ENCODE peak calls at places on chromosomes 13 and 19, in nine cellular contexts. W, R, M, I, H, Y, B, Z and F are unnamed samples.

GRCh38 chr13:48954086-48954485 is 21.6 kb upstream of the FNDC3A start:
- DNase-seq in W (no peak), R (no peak), M (no peak), I (no peak), H (no peak), Y (no peak), B (no peak), Z (no peak), F (no peak)

GRCh38 chr19:18292810-18293641 is 11.6 kb upstream of the JUND start:
- DNase-seq in W (peak), R (peak), M (peak), I (peak), H (no peak), Y (peak), B (peak), Z (peak), F (peak)

GRCh38 chr13:85650613-85651012 is 148.6 kb downstream of the SLITRK6 start:
- DNase-seq in W (no peak), R (no peak), M (no peak), I (no peak), H (no peak), Y (no peak), B (no peak), Z (no peak), F (no peak)

GRCh38 chr19:31378404-31378803 is 29.2 kb upstream of the TSHZ3 start:
- DNase-seq in W (no peak), R (no peak), M (no peak), I (no peak), H (no peak), Y (peak), B (peak), Z (peak), F (no peak)

GRCh38 chr13:66700336-66700735 is 529.8 kb downstream of the PCDH9 start:
- DNase-seq in W (no peak), R (no peak), M (no peak), I (no peak), H (no peak), Y (no peak), B (no peak), Z (no peak), F (no peak)

GRCh38 chr13:94324409-94325147 is 154.9 kb downstream of the DCT start:
- DNase-seq in W (no peak), R (no peak), M (no peak), I (no peak), H (no peak), Y (no peak), B (no peak), Z (no peak), F (no peak)

GRCh38 chr19:7840629-7841028 is 10.6 kb downstream of the EVI5L start:
- DNase-seq in W (no peak), R (no peak), M (no peak), I (no peak), H (no peak), Y (no peak), B (no peak), Z (no peak), F (no peak)

GRCh38 chr13:89554801-89555200 is 1792.7 kb upstream of the MIR17HG start:
- DNase-seq in W (no peak), R (no peak), M (no peak), I (no peak), H (no peak), Y (no peak), B (no peak), Z (no peak), F (no peak)

GRCh38 chr13:70424428-70424827 is 316.2 kb upstream of the KLHL1 start:
- DNase-seq in W (no peak), R (no peak), M (no peak), I (no peak), H (no peak), Y (no peak), B (no peak), Z (no peak), F (no peak)

GRCh38 chr13:32284927-32285632 is 30.1 kb downstream of the ZAR1L start:
- DNase-seq in W (no peak), R (no peak), M (no peak), I (peak), H (no peak), Y (no peak), B (peak), Z (no peak), F (peak)

GRCh38 chr19:49064029-49064629 is 489 bp downstream of the NTF4 start:
- DNase-seq in W (no peak), R (no peak), M (peak), I (no peak), H (no peak), Y (no peak), B (no peak), Z (no peak), F (no peak)

GRCh38 chr19:30450101-30450500 is 77.9 kb downstream of the ZNF536 start:
- DNase-seq in W (no peak), R (no peak), M (no peak), I (no peak), H (no peak), Y (no peak), B (no peak), Z (peak), F (no peak)

GRCh38 chr13:91014696-91015095 is 332.8 kb upstream of the MIR17HG start:
- DNase-seq in W (no peak), R (no peak), M (no peak), I (no peak), H (no peak), Y (no peak), B (no peak), Z (no peak), F (no peak)

GRCh38 chr13:91017031-91017668 is 330.3 kb upstream of the MIR17HG start:
- DNase-seq in W (no peak), R (no peak), M (no peak), I (peak), H (no peak), Y (peak), B (no peak), Z (no peak), F (peak)

GRCh38 chr13:91020635-91021034 is 326.9 kb upstream of the MIR17HG start:
- DNase-seq in W (no peak), R (no peak), M (no peak), I (no peak), H (no peak), Y (no peak), B (no peak), Z (no peak), F (no peak)

GRCh38 chr13:91017669-91018053 is 329.8 kb upstream of the MIR17HG start:
- DNase-seq in W (no peak), R (peak), M (peak), I (no peak), H (no peak), Y (no peak), B (no peak), Z (peak), F (peak)
- TF ChIP-seq CTCF in W (no peak), R (no peak), M (no peak), I (no peak), H (no peak), Y (no peak), B (no peak), Z (no peak), F (no peak)

GRCh38 chr13:24627864-24628418 is 52.3 kb upstream of the ATP12A start:
- DNase-seq in W (no peak), R (no peak), M (no peak), I (no peak), H (no peak), Y (no peak), B (no peak), Z (no peak), F (no peak)

GRCh38 chr13:24625324-24625723 is 54.9 kb upstream of the ATP12A start:
- DNase-seq in W (no peak), R (no peak), M (no peak), I (no peak), H (no peak), Y (no peak), B (no peak), Z (no peak), F (no peak)

GRCh38 chr13:24626449-24626848 is 53.8 kb upstream of the ATP12A start:
- DNase-seq in W (no peak), R (no peak), M (no peak), I (no peak), H (peak), Y (no peak), B (no peak), Z (no peak), F (no peak)

GRCh38 chr13:24625870-24626419 is 54.3 kb upstream of the ATP12A start:
- DNase-seq in W (no peak), R (no peak), M (no peak), I (no peak), H (no peak), Y (no peak), B (no peak), Z (no peak), F (no peak)

DNA sequence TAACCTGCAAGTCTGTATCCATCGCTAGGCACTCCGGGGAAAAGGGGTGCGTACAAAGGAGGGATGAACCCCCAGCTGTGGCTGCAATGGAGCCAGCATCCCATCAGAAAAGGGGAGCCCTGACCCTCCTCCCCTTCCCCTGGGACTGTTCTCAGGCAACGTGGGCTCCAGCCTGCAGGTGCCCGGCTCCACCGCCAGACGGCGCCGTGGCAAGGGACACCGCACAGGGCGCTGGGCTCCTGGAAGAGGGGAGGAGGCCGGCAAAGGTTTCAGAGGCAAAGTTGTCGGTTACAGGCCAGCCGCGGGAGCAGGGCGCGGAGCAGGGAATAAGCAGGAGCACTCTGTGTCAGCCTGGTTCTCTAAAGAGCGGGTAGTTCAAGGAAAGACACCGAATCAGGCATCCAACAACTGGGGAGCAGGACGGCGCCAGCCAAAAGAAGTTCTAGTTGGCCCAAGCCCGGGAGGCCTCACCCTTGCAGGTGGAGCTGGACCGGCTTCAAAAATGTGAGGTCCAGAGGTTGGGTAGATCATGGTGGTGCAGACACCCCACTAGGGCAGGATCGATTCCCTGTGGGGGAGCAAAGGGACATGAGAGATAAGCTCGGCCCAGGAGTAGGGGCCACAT is 53.0 kb upstream of the ATP12A start:
- DNase-seq in W (peak), R (no peak), M (peak), I (no peak), H (no peak), Y (no peak), B (no peak), Z (no peak), F (no peak)
- TF ChIP-seq CTCF in W (peak), R (peak), M (peak), I (peak), H (no peak), Y (no peak), B (peak), Z (peak), F (no peak)

GRCh38 chr19:43560687-43561086 is 14.6 kb downstream of the XRCC1 start:
- DNase-seq in W (no peak), R (peak), M (no peak), I (no peak), H (no peak), Y (no peak), B (no peak), Z (no peak), F (peak)
- TF ChIP-seq CTCF in W (no peak), R (no peak), M (no peak), I (no peak), H (no peak), Y (no peak), B (no peak), Z (no peak), F (no peak)

GRCh38 chr13:73058741-73059459 is at the start of gene KLF5:
- DNase-seq in W (peak), R (peak), M (peak), I (peak), H (peak), Y (peak), B (peak), Z (peak), F (peak)
- TF ChIP-seq CTCF in W (no peak), R (no peak), M (no peak), I (no peak), H (no peak), Y (no peak), B (no peak), Z (peak), F (no peak)

DNA sequence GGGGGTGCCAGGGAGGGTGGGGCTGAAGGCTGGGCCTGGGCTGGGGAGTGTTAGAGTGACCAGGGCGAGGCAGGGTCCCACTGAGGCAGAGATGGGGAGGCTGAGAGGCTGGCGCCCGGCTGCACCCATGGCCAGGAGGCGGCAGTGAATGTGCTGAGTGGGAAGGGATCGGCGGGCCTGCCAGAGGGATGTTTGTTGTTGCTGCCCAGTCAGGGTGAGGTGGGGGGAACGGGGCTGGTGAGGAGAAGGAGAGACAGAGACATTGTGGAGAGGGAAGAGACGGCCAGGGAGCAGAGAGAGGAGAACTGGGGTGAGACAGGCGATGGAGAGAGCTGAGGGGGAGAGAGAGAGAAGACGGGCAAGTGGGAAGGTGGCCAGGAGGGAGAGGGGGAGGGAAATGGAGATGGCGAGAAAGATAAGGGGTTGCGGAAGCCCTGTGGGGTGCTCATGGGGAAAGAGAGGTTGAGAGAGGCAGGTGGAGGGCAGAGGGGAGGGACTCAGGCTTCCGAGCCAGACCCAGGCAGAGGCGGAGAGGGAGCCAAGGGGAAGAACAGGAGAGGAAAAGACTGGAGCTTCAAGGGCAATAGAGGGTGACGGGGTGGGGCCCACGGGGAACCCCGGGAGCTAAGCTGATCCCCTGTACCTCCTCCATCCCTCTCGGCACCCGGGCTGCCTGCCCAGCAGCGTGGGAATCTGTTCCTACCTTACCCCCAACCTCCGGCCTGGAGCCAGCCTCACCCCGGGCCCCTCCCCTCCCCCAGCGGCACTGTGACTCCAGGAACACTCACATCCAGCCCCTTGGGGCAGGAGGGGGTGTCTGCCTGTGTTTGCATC is 690 bp upstream of the B3GNT8 start:
- DNase-seq in W (no peak), R (peak), M (peak), I (peak), H (no peak), Y (peak), B (peak), Z (peak), F (no peak)
- TF ChIP-seq CTCF in W (no peak), R (no peak), M (no peak), I (no peak), H (no peak), Y (no peak), B (no peak), Z (peak), F (no peak)

DNA sequence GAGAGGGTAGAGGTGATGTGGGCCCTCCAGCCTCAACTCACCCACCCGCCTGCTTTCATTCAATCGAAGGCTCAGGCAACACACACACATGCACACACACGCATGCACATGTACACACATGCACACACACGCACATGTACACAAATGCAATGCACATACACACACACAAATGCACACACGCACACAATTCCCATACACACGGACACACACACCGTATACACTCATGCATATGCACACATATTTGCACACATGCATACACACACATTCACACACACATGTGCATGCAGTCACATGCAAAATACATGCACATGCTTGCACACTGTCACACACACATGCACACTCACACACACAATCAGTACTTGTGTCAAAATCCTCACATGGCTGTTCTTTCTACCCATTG is 55.9 kb upstream of the SPACA7 start:
- DNase-seq in W (no peak), R (no peak), M (no peak), I (no peak), H (no peak), Y (no peak), B (no peak), Z (no peak), F (no peak)
- TF ChIP-seq CTCF in W (no peak), R (no peak), M (no peak), I (no peak), H (no peak), Y (no peak), B (no peak), Z (no peak), F (no peak)

DNA sequence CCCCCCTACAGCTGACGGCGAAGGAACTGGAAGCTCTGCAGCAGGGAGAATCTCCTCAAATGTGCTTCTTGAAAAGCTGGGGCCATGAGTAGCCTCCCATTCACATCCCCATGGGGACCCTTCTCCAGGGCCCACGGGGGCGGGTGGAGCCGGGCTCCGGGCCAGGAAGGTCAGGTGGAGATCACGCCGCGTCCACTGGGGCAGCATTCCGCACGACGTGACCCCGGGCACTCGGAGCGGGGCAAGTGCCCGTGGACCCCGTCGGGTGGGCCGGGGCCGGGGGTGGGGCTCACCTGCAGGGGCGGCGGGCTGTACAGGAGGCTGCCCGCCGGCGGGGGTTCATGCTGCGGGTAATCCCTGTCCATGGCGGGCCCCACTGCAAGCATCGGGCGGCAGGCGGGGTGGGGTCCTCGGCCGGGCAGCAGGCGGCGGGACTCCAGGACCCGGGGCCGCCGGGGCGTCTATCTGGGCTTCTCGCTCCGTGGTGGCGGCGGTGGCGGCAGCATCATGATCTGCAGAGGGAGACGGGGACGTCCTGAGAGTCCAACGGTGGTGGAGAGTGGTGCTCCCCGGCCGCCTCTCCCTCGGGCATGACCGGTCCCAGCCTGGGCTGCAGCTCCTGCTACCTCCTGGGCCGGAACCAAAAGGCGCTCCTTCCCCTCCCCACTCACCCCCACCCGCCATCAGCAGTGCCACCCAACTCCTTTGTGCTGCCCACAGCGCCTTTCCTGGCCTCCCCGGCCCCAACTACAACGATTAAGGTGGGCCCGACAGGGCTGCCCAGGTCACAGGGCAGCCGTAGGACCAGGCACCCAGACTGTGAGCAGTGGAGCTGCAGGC is 20.0 kb downstream of the SBNO2 start:
- DNase-seq in W (no peak), R (peak), M (peak), I (no peak), H (no peak), Y (no peak), B (no peak), Z (no peak), F (no peak)
- TF ChIP-seq CTCF in W (no peak), R (no peak), M (no peak), I (no peak), H (no peak), Y (no peak), B (no peak), Z (no peak), F (no peak)